ENCODE peak calls at places on chromosomes 4 and X, in nine cellular contexts. C, N, E, P, I, D, A, Z and Q are unnamed samples.

GRCh38 chr4:164731827-164732474 is 22.0 kb upstream of the SMIM31 start:
- DNase-seq in C (peak), N (no peak), E (peak), P (peak), I (peak), D (peak), A (no peak), Z (no peak), Q (peak)

GRCh38 chrX:46203115-46203514 is 342.1 kb downstream of the ZNF674 start:
- DNase-seq in C (no peak), N (no peak), E (peak), P (no peak), I (no peak), D (no peak), A (no peak), Z (no peak), Q (no peak)

GRCh38 chrX:28628101-28628500 is 40.9 kb downstream of the IL1RAPL1 start:
- DNase-seq in C (no peak), N (no peak), E (no peak), P (no peak), I (peak), D (peak), A (no peak), Z (no peak), Q (no peak)

GRCh38 chr4:148270600-148270999 is 171.6 kb downstream of the NR3C2 start:
- DNase-seq in C (no peak), N (no peak), E (peak), P (no peak), I (no peak), D (no peak), A (no peak), Z (no peak), Q (no peak)

GRCh38 chr4:142893012-142893411 is 46.9 kb upstream of the INPP4B start:
- DNase-seq in C (no peak), N (no peak), E (no peak), P (peak), I (no peak), D (no peak), A (no peak), Z (no peak), Q (no peak)

GRCh38 chr4:1542226-1542490 is 135.9 kb upstream of the NKX1-1 start:
- DNase-seq in C (no peak), N (no peak), E (no peak), P (no peak), I (no peak), D (no peak), A (no peak), Z (peak), Q (no peak)

GRCh38 chr4:42280327-42281095 is 116.8 kb upstream of the SHISA3 start:
- DNase-seq in C (no peak), N (no peak), E (no peak), P (peak), I (peak), D (no peak), A (no peak), Z (no peak), Q (no peak)

GRCh38 chr4:99665981-99666380 is 8.4 kb upstream of the C4orf54 start:
- DNase-seq in C (no peak), N (no peak), E (no peak), P (no peak), I (no peak), D (no peak), A (no peak), Z (no peak), Q (no peak)

GRCh38 chr4:622996-623913 is 2.1 kb upstream of the PDE6B start:
- DNase-seq in C (no peak), N (no peak), E (no peak), P (no peak), I (no peak), D (no peak), A (peak), Z (no peak), Q (no peak)

GRCh38 chrX:152912121-152912520 is 14.3 kb downstream of the ZNF185 start:
- DNase-seq in C (no peak), N (no peak), E (no peak), P (peak), I (peak), D (no peak), A (peak), Z (peak), Q (no peak)

GRCh38 chr4:40721730-40722171 is 28.0 kb upstream of the NSUN7 start:
- DNase-seq in C (no peak), N (no peak), E (peak), P (no peak), I (no peak), D (peak), A (no peak), Z (no peak), Q (no peak)

GRCh38 chr4:123976285-123976684 is 579.7 kb downstream of the SPRY1 start:
- DNase-seq in C (no peak), N (no peak), E (peak), P (peak), I (peak), D (no peak), A (no peak), Z (no peak), Q (no peak)

GRCh38 chr4:101042847-101043246 is 304.5 kb downstream of the PPP3CA start:
- DNase-seq in C (no peak), N (no peak), E (no peak), P (no peak), I (no peak), D (no peak), A (no peak), Z (no peak), Q (no peak)

GRCh38 chrX:51743179-51743957 is at the start of gene GSPT2:
- DNase-seq in C (peak), N (peak), E (peak), P (peak), I (peak), D (no peak), A (peak), Z (peak), Q (peak)

GRCh38 chr4:3877236-3877635 is 111.1 kb downstream of the ADRA2C start:
- DNase-seq in C (no peak), N (no peak), E (no peak), P (no peak), I (no peak), D (no peak), A (no peak), Z (no peak), Q (no peak)

GRCh38 chrX:40140706-40141499 is 43.1 kb upstream of the BCOR start:
- DNase-seq in C (no peak), N (peak), E (peak), P (peak), I (peak), D (peak), A (peak), Z (peak), Q (no peak)

GRCh38 chr4:77072195-77072753 is 3.5 kb downstream of the CCNI start:
- DNase-seq in C (peak), N (no peak), E (no peak), P (peak), I (no peak), D (peak), A (no peak), Z (no peak), Q (no peak)

GRCh38 chr4:151659631-151660030 is 101.2 kb downstream of the GATB start:
- DNase-seq in C (no peak), N (no peak), E (peak), P (no peak), I (no peak), D (no peak), A (no peak), Z (peak), Q (peak)

GRCh38 chrX:1537031-1537715 is at the start of gene P2RY8:
- DNase-seq in C (peak), N (peak), E (no peak), P (no peak), I (no peak), D (peak), A (peak), Z (peak), Q (no peak)
- H3K27ac ChIP-seq in C (peak), N (peak), E (no peak), P (no peak), I (no peak), D (peak), A (no peak), Z (peak), Q (no peak)

GRCh38 chr4:137660211-137660610 is 127.9 kb upstream of the PCDH18 start:
- DNase-seq in C (no peak), N (no peak), E (peak), P (no peak), I (no peak), D (no peak), A (no peak), Z (no peak), Q (no peak)
- H3K27ac ChIP-seq in C (no peak), N (no peak), E (no peak), P (no peak), I (no peak), D (no peak), A (peak), Z (no peak), Q (no peak)

GRCh38 chr4:25350561-25350960 is 26.5 kb upstream of the ANAPC4 start:
- DNase-seq in C (no peak), N (no peak), E (peak), P (no peak), I (no peak), D (no peak), A (no peak), Z (no peak), Q (no peak)
- H3K27ac ChIP-seq in C (no peak), N (no peak), E (no peak), P (no peak), I (no peak), D (no peak), A (no peak), Z (no peak), Q (no peak)

DNA sequence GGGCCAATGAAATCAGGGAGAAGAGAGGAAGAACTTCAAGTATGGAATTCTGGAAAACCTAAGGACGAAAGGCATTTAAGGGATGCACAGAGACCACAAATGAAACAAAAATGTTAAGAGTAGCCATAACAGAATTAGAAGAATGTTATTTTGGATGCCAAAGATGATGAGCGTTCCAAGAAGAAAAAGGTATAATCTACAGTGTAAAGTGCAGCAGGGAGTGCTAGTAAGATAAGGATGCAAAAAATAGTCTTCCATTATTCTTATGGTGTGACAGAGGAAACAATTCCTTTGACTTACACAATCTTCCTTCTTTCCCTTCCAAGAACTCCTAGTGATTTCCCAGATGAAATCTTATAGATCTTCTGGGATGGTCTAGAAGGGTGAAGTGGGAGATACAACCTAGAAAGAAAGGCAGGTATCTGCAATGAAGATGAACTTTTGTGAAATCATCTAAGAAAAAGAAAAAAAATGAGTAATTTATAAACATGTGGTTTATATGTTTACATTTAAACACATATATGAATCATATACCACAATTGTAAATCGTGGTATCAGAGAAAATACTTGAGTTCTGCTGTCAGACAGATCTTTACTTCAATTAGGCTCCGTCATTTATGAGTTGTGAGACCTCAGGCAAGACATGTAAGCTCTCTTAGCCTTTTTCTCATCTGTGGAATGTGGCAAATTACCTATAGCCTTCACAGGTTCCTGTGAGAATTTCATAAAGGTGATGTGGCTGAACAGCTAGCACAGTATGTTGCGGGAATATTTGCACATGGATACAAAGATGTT is 8.1 kb downstream of the MORF4L2 start:
- DNase-seq in C (no peak), N (no peak), E (peak), P (no peak), I (no peak), D (no peak), A (no peak), Z (no peak), Q (no peak)
- H3K27ac ChIP-seq in C (no peak), N (no peak), E (peak), P (peak), I (peak), D (no peak), A (no peak), Z (no peak), Q (no peak)

DNA sequence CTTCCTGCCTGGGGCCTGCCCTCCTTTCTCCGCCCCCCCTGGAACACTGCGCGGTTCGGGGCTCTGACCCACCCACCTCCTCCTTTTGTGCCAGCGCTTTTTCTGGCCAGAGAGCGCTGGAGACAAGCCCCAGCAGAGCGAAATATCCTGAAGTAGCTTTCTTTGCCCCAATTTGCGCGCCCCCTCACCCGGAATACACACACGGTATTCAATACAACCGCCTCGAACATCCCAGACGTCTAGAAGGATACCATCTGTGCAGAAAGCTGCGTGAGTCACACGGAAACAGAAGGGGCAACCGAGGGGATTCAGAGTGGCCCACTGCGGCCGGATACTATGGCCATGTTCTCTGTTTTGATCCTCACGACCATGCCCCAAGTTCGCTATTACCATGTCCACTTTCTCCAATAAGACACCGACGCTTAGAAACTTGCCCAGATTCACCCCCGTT is 290 bp upstream of the SRPX start:
- DNase-seq in C (no peak), N (no peak), E (peak), P (no peak), I (no peak), D (no peak), A (no peak), Z (peak), Q (no peak)
- H3K27ac ChIP-seq in C (no peak), N (no peak), E (no peak), P (no peak), I (no peak), D (no peak), A (no peak), Z (no peak), Q (no peak)